ENCODE peak calls at places on chromosomes 2 and 18, in seven cellular contexts. R is NCI-H1694 treated with DMSO at 0.1 percent for 48 hours; N is substantia nigra; G is activated naive CD4-positive, alpha-beta T cell; J is T-helper 2 cell; C is NAMALWA; Z is stimulated activated naive B cell treated with anti-CD40 and anti-IgM and Interleukin-4, amounts not matched to agents 10 μg/mL and 1 μg/mL and 100 μg/mL, for 72 hours. L is an unnamed sample.

GRCh38 chr2:26088038-26088643 is 54.3 kb downstream of the RAB10 start:
- DNase-seq in Z (no peak), N (peak), J (no peak), C (peak), R (peak), G (no peak), L (no peak)

GRCh38 chr18:37533647-37534565 is 31.7 kb downstream of the CELF4 start:
- DNase-seq in G (no peak), R (no peak), C (no peak), N (no peak), Z (no peak), J (no peak), L (no peak)

GRCh38 chr18:31685097-31686082 is 1.0 kb upstream of the B4GALT6 start:
- DNase-seq in Z (peak), C (peak), G (peak), J (peak), R (peak), N (peak), L (peak)

GRCh38 chr18:22983175-22983574 is 50.0 kb downstream of the RBBP8 start:
- DNase-seq in N (no peak), C (peak), Z (no peak), R (peak), G (no peak), J (no peak), L (no peak)

GRCh38 chr2:6864251-6864758 is 1.4 kb downstream of the CMPK2 start:
- DNase-seq in R (no peak), J (no peak), N (no peak), G (no peak), C (no peak), Z (no peak), L (no peak)

GRCh38 chr2:44267269-44268258 is 7.7 kb upstream of the SLC3A1 start:
- DNase-seq in G (no peak), Z (no peak), J (no peak), N (peak), C (no peak), R (no peak), L (no peak)

GRCh38 chr2:218260742-218261423 is at the start of gene GPBAR1:
- DNase-seq in N (no peak), G (no peak), J (no peak), C (no peak), R (no peak), Z (no peak), L (no peak)

GRCh38 chr18:58993260-58993659 is 128.6 kb downstream of the ZNF532 start:
- DNase-seq in C (no peak), G (no peak), Z (no peak), R (no peak), N (no peak), J (no peak), L (no peak)

GRCh38 chr18:65753520-65753919 is 2.7 kb downstream of the CDH7 start:
- DNase-seq in N (peak), R (peak), C (peak), J (no peak), Z (no peak), G (no peak), L (no peak)

GRCh38 chr2:129803067-129803466 is 176.4 kb upstream of the RAB6C start:
- DNase-seq in Z (no peak), R (no peak), J (no peak), C (no peak), N (no peak), G (no peak), L (no peak)

GRCh38 chr2:158191076-158191566 is 89.4 kb downstream of the UPP2 start:
- DNase-seq in N (no peak), C (peak), Z (peak), G (no peak), J (no peak), R (no peak), L (no peak)

GRCh38 chr2:31558401-31559295 is 22.1 kb downstream of the SRD5A2 start:
- DNase-seq in Z (no peak), R (no peak), J (no peak), G (no peak), C (no peak), N (no peak), L (no peak)

GRCh38 chr2:201891676-201892075 is 85.3 kb downstream of the CDK15 start:
- DNase-seq in J (no peak), N (no peak), Z (no peak), G (no peak), C (no peak), R (no peak), L (no peak)

GRCh38 chr2:29954316-29954715 is 32.9 kb upstream of the ALK start:
- DNase-seq in C (no peak), G (no peak), N (no peak), R (no peak), J (no peak), Z (no peak), L (no peak)

GRCh38 chr2:46275995-46276394 is 21.2 kb upstream of the EPAS1 start:
- DNase-seq in R (no peak), J (no peak), G (no peak), C (no peak), Z (no peak), N (no peak), L (no peak)

GRCh38 chr2:102488063-102488462 is 15.0 kb downstream of the SLC9A4 start:
- DNase-seq in N (no peak), J (no peak), G (no peak), C (no peak), Z (no peak), R (no peak), L (no peak)

GRCh38 chr2:27445615-27446014 is 3.4 kb downstream of the KRTCAP3 start:
- DNase-seq in G (no peak), J (no peak), C (no peak), N (no peak), Z (no peak), R (no peak), L (no peak)